ENCODE peak calls at places on chromosomes 11 and 22, in nine cellular contexts. L, E, C, W, O, Q, H, N and G are unnamed samples.

GRCh38 chr11:19311306-19312030 is 70.7 kb upstream of the E2F8 start:
- DNase-seq in L (no peak), E (no peak), C (peak; percentile 56), W (no peak), O (peak; percentile 25), Q (peak; percentile 63), H (peak; percentile 54), N (peak; percentile 50), G (no peak)

GRCh38 chr11:96134622-96135021 is 208.4 kb downstream of the MAML2 start:
- DNase-seq in L (no peak), E (no peak), C (no peak), W (peak; percentile 23), O (no peak), Q (peak; percentile 42), H (no peak), N (peak; percentile 44), G (no peak)

GRCh38 chr11:80815752-80816453 is 1375.1 kb upstream of the TENM4 start:
- DNase-seq in L (peak; percentile 53), E (no peak), C (no peak), W (no peak), O (no peak), Q (no peak), H (peak; percentile 71), N (no peak), G (no peak)

GRCh38 chr11:61543606-61544306 is 35.2 kb downstream of the LRRC10B start:
- DNase-seq in L (no peak), E (no peak), C (no peak), W (no peak), O (no peak), Q (peak; percentile 82), H (no peak), N (peak; percentile 57), G (no peak)

GRCh38 chr11:31640611-31641010 is 131.0 kb downstream of the ELP4 start:
- DNase-seq in L (no peak), E (no peak), C (no peak), W (no peak), O (no peak), Q (no peak), H (no peak), N (no peak), G (no peak)

GRCh38 chr11:7204778-7205177 is 46.9 kb upstream of the SYT9 start:
- DNase-seq in L (no peak), E (no peak), C (no peak), W (no peak), O (no peak), Q (no peak), H (no peak), N (no peak), G (no peak)

GRCh38 chr22:20583471-20583922 is 76.1 kb downstream of the MED15 start:
- DNase-seq in L (no peak), E (no peak), C (peak; percentile 35), W (no peak), O (no peak), Q (no peak), H (no peak), N (no peak), G (no peak)

GRCh38 chr11:70924108-70924507 is 328.3 kb downstream of the SHANK2 start:
- DNase-seq in L (no peak), E (no peak), C (no peak), W (no peak), O (no peak), Q (no peak), H (no peak), N (no peak), G (no peak)

DNA sequence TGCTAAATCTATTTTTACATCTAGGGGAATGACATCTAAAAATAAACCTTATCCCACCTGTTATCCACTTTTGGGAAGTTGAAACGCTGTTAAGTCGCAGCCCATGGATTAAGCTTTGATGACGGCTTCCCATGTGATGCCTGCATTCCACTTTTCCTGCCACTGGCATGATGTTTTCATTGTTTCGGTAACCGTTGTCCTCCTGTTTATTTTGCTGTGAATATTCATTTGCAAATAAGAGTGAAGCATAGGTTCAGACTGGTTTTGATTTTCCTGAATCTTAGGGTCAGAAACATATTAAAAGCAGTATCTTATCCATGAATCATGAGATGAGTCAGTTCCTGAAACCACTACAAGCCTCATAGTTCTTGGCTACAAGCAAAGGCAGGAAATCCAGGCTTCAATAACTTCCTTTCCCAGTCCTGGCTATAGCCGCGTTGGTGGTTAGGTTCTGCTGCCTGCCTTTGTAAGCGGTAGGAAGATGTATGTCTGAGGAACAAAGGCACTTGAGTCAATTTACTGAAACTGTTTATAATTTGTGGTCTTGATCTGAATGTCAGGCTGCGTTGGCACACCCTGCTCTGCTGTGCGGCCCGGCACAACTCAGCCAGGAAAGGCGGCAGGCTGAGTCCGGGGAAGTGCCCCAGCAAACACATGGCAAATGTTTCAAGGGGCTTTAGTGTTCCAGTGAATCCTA is 19.4 kb downstream of the TEAD1 start:
- DNase-seq in L (no peak), E (peak; percentile 91), C (no peak), W (no peak), O (peak; percentile 98), Q (peak; percentile 99), H (peak; percentile 48), N (peak; percentile 99), G (peak; percentile 74)
- H3K4me3 ChIP-seq in L (no peak overlapping the region), E (peak overlapping the region; percentile 42), C (no peak overlapping the region), W (no peak overlapping the region), O (peak overlapping the region; percentile 31), Q (peak overlapping the region; percentile 42), H (peak overlapping the region; percentile 29), N (peak overlapping the region; percentile 0), G (peak overlapping the region; percentile 60)

DNA sequence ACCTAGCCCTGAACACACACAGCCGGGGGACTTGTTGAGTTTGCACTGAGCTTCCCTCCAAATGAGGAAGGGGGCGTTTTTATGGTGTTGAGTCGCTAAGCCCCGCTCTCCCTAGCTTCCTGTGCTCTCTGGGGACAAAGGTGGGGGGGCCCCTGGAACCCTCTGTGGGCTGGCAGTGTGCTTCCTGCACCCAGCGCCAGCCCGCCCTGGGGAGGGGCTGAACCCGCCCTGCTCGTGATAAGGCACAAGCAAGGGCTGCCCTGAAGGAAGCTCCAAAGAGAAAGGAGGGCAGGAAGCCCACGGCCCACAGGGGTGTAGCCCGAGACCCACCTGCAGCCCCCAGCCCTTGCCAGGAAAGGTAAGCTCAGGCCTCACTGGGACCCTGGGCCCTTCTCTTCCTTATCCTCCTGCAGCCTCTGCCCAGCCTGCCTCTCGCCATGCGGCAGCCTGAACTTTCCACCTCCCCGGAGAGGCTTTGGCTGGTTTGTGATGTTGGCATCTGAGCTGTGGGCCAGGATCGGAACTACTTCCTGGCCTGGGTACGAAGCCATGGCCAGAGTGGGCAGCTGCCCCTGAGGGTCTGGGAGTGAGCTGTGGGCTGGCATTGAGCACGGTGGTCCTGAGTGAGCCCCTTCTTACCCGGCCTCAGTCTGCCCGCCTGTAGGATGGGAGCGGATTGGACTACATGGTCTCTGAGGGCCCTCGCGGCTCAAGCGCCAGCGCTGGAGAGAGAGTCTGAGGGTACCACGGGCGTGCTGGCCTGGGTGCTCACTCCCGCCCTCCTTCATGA is at the start of gene FERMT3:
- DNase-seq in L (no peak), E (no peak), C (no peak), W (peak; percentile 64), O (no peak), Q (no peak), H (peak; percentile 84), N (no peak), G (no peak)
- H3K4me3 ChIP-seq in L (peak within 1 kb of the TSS; percentile 77), E (no peak within 1 kb of the TSS), C (no peak within 1 kb of the TSS), W (peak within 1 kb of the TSS; percentile 98), O (no peak within 1 kb of the TSS), Q (no peak within 1 kb of the TSS), H (peak within 1 kb of the TSS; percentile 65), N (no peak within 1 kb of the TSS), G (no peak within 1 kb of the TSS)

GRCh38 chr11:74020537-74020936 is 11.7 kb upstream of the UCP3 start:
- DNase-seq in L (peak; percentile 21), E (no peak), C (no peak), W (no peak), O (no peak), Q (no peak), H (peak; percentile 57), N (no peak), G (no peak)

GRCh38 chr11:74019860-74020259 is 11.0 kb upstream of the UCP3 start:
- DNase-seq in L (no peak), E (no peak), C (no peak), W (no peak), O (no peak), Q (no peak), H (peak; percentile 14), N (peak; percentile 24), G (no peak)

GRCh38 chr11:74017631-74018030 is 8.7 kb upstream of the UCP3 start:
- DNase-seq in L (no peak), E (no peak), C (no peak), W (no peak), O (no peak), Q (no peak), H (no peak), N (no peak), G (no peak)

GRCh38 chr11:74019104-74019738 is 10.3 kb upstream of the UCP3 start:
- DNase-seq in L (no peak), E (no peak), C (no peak), W (no peak), O (no peak), Q (no peak), H (no peak), N (no peak), G (no peak)

DNA sequence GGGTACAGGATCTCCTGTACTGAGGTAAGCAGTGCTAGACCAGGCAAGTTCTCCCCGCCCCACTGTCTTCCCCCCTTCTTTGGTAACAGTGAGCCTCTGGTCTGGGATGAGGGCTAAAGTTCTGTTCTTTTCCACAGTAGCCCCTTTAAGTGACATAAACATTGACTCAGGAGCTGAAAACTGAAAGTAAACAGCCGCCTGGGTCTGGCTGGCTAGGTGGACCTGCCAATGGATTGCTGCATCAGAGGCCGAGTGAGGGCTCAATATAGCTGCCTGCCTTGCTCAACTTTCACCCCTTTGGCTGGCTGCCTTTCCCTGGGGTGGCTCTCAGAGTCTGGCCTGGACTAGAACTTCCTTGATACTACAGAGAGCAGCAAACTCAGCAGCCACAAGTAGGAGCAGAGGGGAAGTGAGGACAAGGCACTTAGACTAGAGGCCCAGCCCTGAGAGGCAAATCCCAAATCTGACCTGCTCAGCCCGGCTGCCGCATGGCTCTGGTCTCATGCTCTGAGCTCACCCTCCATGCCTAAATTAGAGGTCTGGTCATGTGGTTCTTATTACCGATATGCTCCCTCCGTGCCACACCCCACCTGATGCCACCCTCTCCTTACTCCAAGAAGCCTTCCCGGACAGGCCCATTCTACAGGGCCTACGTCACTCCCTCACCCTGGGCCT is 9.6 kb upstream of the UCP3 start:
- DNase-seq in L (no peak), E (no peak), C (no peak), W (no peak), O (no peak), Q (peak; percentile 97), H (no peak), N (peak; percentile 87), G (no peak)
- H3K4me3 ChIP-seq in L (no peak overlapping the region), E (no peak overlapping the region), C (no peak overlapping the region), W (no peak overlapping the region), O (no peak overlapping the region), Q (no peak overlapping the region), H (no peak overlapping the region), N (no peak overlapping the region), G (no peak overlapping the region)

GRCh38 chr11:66368484-66368883 is 3.1 kb downstream of the SLC29A2 start:
- DNase-seq in L (no peak), E (no peak), C (no peak), W (no peak), O (no peak), Q (no peak), H (no peak), N (no peak), G (no peak)

GRCh38 chr11:66367561-66368312 is 3.8 kb downstream of the SLC29A2 start:
- DNase-seq in L (no peak), E (no peak), C (no peak), W (no peak), O (no peak), Q (no peak), H (no peak), N (no peak), G (no peak)

GRCh38 chr11:66371627-66372415 is at the start of gene SLC29A2:
- DNase-seq in L (no peak), E (no peak), C (peak; percentile 96), W (peak; percentile 74), O (no peak), Q (no peak), H (peak; percentile 90), N (no peak), G (no peak)

GRCh38 chr11:66366844-66367477 is 4.6 kb downstream of the SLC29A2 start:
- DNase-seq in L (no peak), E (no peak), C (no peak), W (no peak), O (no peak), Q (no peak), H (no peak), N (no peak), G (no peak)

DNA sequence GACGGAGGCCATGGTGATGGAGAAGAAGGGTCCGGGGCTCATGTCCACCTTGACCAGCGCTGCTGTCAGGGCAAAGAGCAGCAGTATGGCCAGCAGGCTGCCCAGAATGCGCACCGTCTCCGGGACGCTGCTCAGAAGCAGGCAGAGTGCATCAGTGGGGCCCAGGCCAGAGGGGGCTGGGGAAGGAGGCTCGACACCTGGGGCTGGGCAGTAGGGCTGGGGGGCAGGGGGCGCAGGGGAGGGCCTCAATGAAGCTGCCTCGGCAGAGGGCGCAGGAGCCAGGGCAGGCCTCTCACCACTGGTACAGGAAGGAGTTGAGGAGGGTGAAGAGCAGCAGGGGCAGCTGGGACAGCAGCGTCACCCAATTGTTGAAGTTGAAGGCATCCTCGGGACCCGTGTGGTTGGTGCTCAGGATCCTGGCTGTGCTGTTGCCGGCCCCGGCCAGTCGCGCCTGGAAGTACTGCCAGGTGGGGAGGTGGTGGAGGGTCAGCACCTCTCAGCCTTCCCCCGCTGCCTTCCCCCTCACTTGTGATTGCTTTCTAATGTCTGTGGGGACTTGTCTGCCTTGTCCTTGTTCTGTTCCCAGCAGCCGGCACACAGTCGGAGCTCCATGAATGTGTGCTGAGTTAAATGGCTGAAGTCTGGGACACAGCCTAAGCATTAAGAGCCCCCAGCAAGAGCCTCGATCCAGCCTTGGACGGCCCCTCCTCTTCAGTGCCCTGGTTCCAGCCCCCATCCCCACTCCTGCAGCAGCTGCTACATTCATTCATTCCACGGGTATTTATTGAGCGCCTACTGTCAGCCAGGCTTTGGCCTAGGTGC is 2.3 kb downstream of the SLC29A2 start:
- DNase-seq in L (no peak), E (no peak), C (no peak), W (no peak), O (no peak), Q (no peak), H (no peak), N (no peak), G (no peak)
- H3K4me3 ChIP-seq in L (no peak overlapping the region), E (no peak overlapping the region), C (no peak overlapping the region), W (no peak overlapping the region), O (peak overlapping the region; percentile 63), Q (no peak overlapping the region), H (no peak overlapping the region), N (no peak overlapping the region), G (peak overlapping the region; percentile 88)